ENCODE peak calls at places on chromosome 9, in nine cellular contexts. One of them, this sample, is unnamed.

GRCh38 chr9:129160712-129161533 is 17.1 kb downstream of the IER5L start:
- DNase-seq in RWPE2: no peak
- DNase-seq in NCI-H1105 treated with DMSO at 0.1 percent for 48 hours: no peak
- DNase-seq in T-cell: no peak
- DNase-seq in HTR-8/SVneo: no peak
- DNase-seq in C1 segment of cervical spinal cord: no peak
- DNase-seq in type B pancreatic cell: no peak
- DNase-seq in GM12865: no peak
- DNase-seq in GM04504: no peak
- DNase-seq in this sample: no peak

GRCh38 chr9:134399435-134400056 is 73.3 kb downstream of the RXRA start:
- DNase-seq in RWPE2: no peak
- DNase-seq in NCI-H1105 treated with DMSO at 0.1 percent for 48 hours: no peak
- DNase-seq in T-cell: no peak
- DNase-seq in HTR-8/SVneo: no peak
- DNase-seq in C1 segment of cervical spinal cord: no peak
- DNase-seq in type B pancreatic cell: no peak
- DNase-seq in GM12865: peak
- DNase-seq in GM04504: no peak
- DNase-seq in this sample: no peak

GRCh38 chr9:22446589-22446949 is at the start of gene DMRTA1:
- DNase-seq in RWPE2: peak
- DNase-seq in NCI-H1105 treated with DMSO at 0.1 percent for 48 hours: peak
- DNase-seq in T-cell: no peak
- DNase-seq in HTR-8/SVneo: peak
- DNase-seq in C1 segment of cervical spinal cord: no peak
- DNase-seq in type B pancreatic cell: peak
- DNase-seq in GM12865: no peak
- DNase-seq in GM04504: no peak
- DNase-seq in this sample: no peak

GRCh38 chr9:127858041-127858512 is 3.6 kb upstream of the ENG start:
- DNase-seq in RWPE2: no peak
- DNase-seq in NCI-H1105 treated with DMSO at 0.1 percent for 48 hours: peak
- DNase-seq in T-cell: no peak
- DNase-seq in HTR-8/SVneo: no peak
- DNase-seq in C1 segment of cervical spinal cord: no peak
- DNase-seq in type B pancreatic cell: no peak
- DNase-seq in GM12865: no peak
- DNase-seq in GM04504: no peak
- DNase-seq in this sample: no peak

GRCh38 chr9:83714316-83714715 is 6.6 kb upstream of the UBQLN1 start:
- DNase-seq in RWPE2: no peak
- DNase-seq in NCI-H1105 treated with DMSO at 0.1 percent for 48 hours: no peak
- DNase-seq in T-cell: no peak
- DNase-seq in HTR-8/SVneo: no peak
- DNase-seq in C1 segment of cervical spinal cord: no peak
- DNase-seq in type B pancreatic cell: no peak
- DNase-seq in GM12865: peak
- DNase-seq in GM04504: no peak
- DNase-seq in this sample: no peak

GRCh38 chr9:14107977-14108376 is 206.0 kb downstream of the NFIB start:
- DNase-seq in RWPE2: no peak
- DNase-seq in NCI-H1105 treated with DMSO at 0.1 percent for 48 hours: peak
- DNase-seq in T-cell: no peak
- DNase-seq in HTR-8/SVneo: no peak
- DNase-seq in C1 segment of cervical spinal cord: no peak
- DNase-seq in type B pancreatic cell: no peak
- DNase-seq in GM12865: no peak
- DNase-seq in GM04504: no peak
- DNase-seq in this sample: no peak

GRCh38 chr9:136722093-136722968 is 10.0 kb downstream of the DIPK1B start:
- DNase-seq in RWPE2: no peak
- DNase-seq in NCI-H1105 treated with DMSO at 0.1 percent for 48 hours: no peak
- DNase-seq in T-cell: no peak
- DNase-seq in HTR-8/SVneo: no peak
- DNase-seq in C1 segment of cervical spinal cord: no peak
- DNase-seq in type B pancreatic cell: no peak
- DNase-seq in GM12865: no peak
- DNase-seq in GM04504: no peak
- DNase-seq in this sample: no peak

GRCh38 chr9:21626493-21626892 is 144.4 kb upstream of the IFNE start:
- DNase-seq in RWPE2: no peak
- DNase-seq in NCI-H1105 treated with DMSO at 0.1 percent for 48 hours: no peak
- DNase-seq in T-cell: no peak
- DNase-seq in HTR-8/SVneo: no peak
- DNase-seq in C1 segment of cervical spinal cord: no peak
- DNase-seq in type B pancreatic cell: no peak
- DNase-seq in GM12865: no peak
- DNase-seq in GM04504: no peak
- DNase-seq in this sample: no peak

GRCh38 chr9:8857330-8858249 is 1058.0 kb upstream of the DMAC1 start:
- DNase-seq in RWPE2: no peak
- DNase-seq in NCI-H1105 treated with DMSO at 0.1 percent for 48 hours: peak
- DNase-seq in T-cell: no peak
- DNase-seq in HTR-8/SVneo: no peak
- DNase-seq in C1 segment of cervical spinal cord: no peak
- DNase-seq in type B pancreatic cell: peak
- DNase-seq in GM12865: no peak
- DNase-seq in GM04504: no peak
- DNase-seq in this sample: peak